ENCODE peak calls at places on chromosomes 7 and 10, in five cellular contexts. One of them, this sample, is unnamed.

GRCh38 chr7:125098377-125098970 is 168.8 kb upstream of the POT1 start:
- DNase-seq in left lung: no peak
- DNase-seq in endothelial cell: no peak
- DNase-seq in neural progenitor cell: no peak
- DNase-seq in right lobe of liver: no peak
- DNase-seq in this sample: no peak

GRCh38 chr7:41779918-41780317 is 77.0 kb upstream of the INHBA start:
- DNase-seq in left lung: no peak
- DNase-seq in endothelial cell: no peak
- DNase-seq in neural progenitor cell: no peak
- DNase-seq in right lobe of liver: no peak
- DNase-seq in this sample: no peak

GRCh38 chr7:2921748-2922147 is 77.6 kb upstream of the GNA12 start:
- DNase-seq in left lung: peak
- DNase-seq in endothelial cell: peak
- DNase-seq in neural progenitor cell: peak
- DNase-seq in right lobe of liver: no peak
- DNase-seq in this sample: peak

GRCh38 chr7:150973571-150974451 is 4.3 kb downstream of the KCNH2 start:
- DNase-seq in left lung: peak
- DNase-seq in endothelial cell: no peak
- DNase-seq in neural progenitor cell: no peak
- DNase-seq in right lobe of liver: no peak
- DNase-seq in this sample: no peak

GRCh38 chr10:131691481-131692090 is 209.2 kb upstream of the PPP2R2D start:
- DNase-seq in left lung: peak
- DNase-seq in endothelial cell: no peak
- DNase-seq in neural progenitor cell: no peak
- DNase-seq in right lobe of liver: no peak
- DNase-seq in this sample: no peak

GRCh38 chr10:10096898-10097297 is 920.8 kb upstream of the CELF2 start:
- DNase-seq in left lung: no peak
- DNase-seq in endothelial cell: no peak
- DNase-seq in neural progenitor cell: no peak
- DNase-seq in right lobe of liver: no peak
- DNase-seq in this sample: no peak

GRCh38 chr7:28002638-28003037 is 178.0 kb downstream of the JAZF1 start:
- DNase-seq in left lung: no peak
- DNase-seq in endothelial cell: no peak
- DNase-seq in neural progenitor cell: no peak
- DNase-seq in right lobe of liver: no peak
- DNase-seq in this sample: no peak

GRCh38 chr7:116522247-116522646 is 2.6 kb upstream of the CAV1 start:
- DNase-seq in left lung: no peak
- DNase-seq in endothelial cell: no peak
- DNase-seq in neural progenitor cell: no peak
- DNase-seq in right lobe of liver: no peak
- DNase-seq in this sample: no peak

GRCh38 chr7:28654111-28654510 is 241.8 kb downstream of the CREB5 start:
- DNase-seq in left lung: no peak
- DNase-seq in endothelial cell: no peak
- DNase-seq in neural progenitor cell: no peak
- DNase-seq in right lobe of liver: no peak
- DNase-seq in this sample: no peak

GRCh38 chr10:127302343-127302742 is 106.0 kb upstream of the INSYN2A start:
- DNase-seq in left lung: no peak
- DNase-seq in endothelial cell: no peak
- DNase-seq in neural progenitor cell: no peak
- DNase-seq in right lobe of liver: no peak
- DNase-seq in this sample: no peak

GRCh38 chr10:127300868-127301321 is 104.5 kb upstream of the INSYN2A start:
- DNase-seq in left lung: no peak
- DNase-seq in endothelial cell: no peak
- DNase-seq in neural progenitor cell: no peak
- DNase-seq in right lobe of liver: no peak
- DNase-seq in this sample: no peak

GRCh38 chr10:127299956-127300689 is 103.7 kb upstream of the INSYN2A start:
- DNase-seq in left lung: no peak
- DNase-seq in endothelial cell: no peak
- DNase-seq in neural progenitor cell: no peak
- DNase-seq in right lobe of liver: no peak
- DNase-seq in this sample: no peak

GRCh38 chr10:127303746-127304145 is 107.4 kb upstream of the INSYN2A start:
- DNase-seq in left lung: no peak
- DNase-seq in endothelial cell: no peak
- DNase-seq in neural progenitor cell: no peak
- DNase-seq in right lobe of liver: no peak
- DNase-seq in this sample: no peak

GRCh38 chr10:127303105-127303504 is 106.7 kb upstream of the INSYN2A start:
- DNase-seq in left lung: no peak
- DNase-seq in endothelial cell: no peak
- DNase-seq in neural progenitor cell: no peak
- DNase-seq in right lobe of liver: no peak
- DNase-seq in this sample: no peak
- TF ChIP-seq CTCF in left lung: no peak
- TF ChIP-seq CTCF in endothelial cell: no peak
- TF ChIP-seq CTCF in neural progenitor cell: no peak
- TF ChIP-seq CTCF in right lobe of liver: no peak
- TF ChIP-seq CTCF in this sample: no peak

GRCh38 chr10:127196227-127196954 is at the start of gene INSYN2A:
- DNase-seq in left lung: no peak
- DNase-seq in endothelial cell: peak
- DNase-seq in neural progenitor cell: peak
- DNase-seq in right lobe of liver: no peak
- DNase-seq in this sample: peak
- TF ChIP-seq CTCF in left lung: no peak
- TF ChIP-seq CTCF in endothelial cell: no peak
- TF ChIP-seq CTCF in neural progenitor cell: peak
- TF ChIP-seq CTCF in right lobe of liver: no peak
- TF ChIP-seq CTCF in this sample: peak

DNA sequence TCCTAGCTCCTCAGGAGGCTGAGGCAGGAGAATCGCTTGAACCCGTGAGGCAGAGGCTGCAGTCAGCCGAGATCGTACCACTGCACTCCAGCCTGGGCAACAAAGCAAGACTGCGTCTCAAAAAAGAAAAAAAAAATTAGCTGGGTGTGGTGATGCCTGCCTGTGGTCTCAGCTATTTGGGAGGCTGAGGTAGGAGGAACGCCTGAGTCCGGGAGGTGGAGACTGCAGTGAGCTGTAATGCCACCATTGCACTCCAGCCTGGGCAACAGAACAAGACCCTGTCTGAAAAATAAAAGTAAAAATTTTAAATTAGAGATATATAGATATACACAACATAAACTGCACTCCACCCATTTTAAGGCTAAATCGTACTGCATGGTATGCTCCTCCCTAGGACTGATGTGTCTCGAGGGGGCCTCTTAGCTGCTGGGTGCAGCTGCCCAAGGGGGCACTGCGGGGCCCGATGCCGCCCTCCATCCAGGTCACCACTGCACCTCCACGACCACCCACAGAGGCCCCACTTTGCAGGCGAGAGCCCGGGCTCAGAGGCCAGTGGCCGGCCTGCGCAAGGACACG is 40.9 kb upstream of the FOXK1 start:
- DNase-seq in left lung: no peak
- DNase-seq in endothelial cell: no peak
- DNase-seq in neural progenitor cell: no peak
- DNase-seq in right lobe of liver: no peak
- DNase-seq in this sample: no peak
- TF ChIP-seq CTCF in left lung: no peak
- TF ChIP-seq CTCF in endothelial cell: no peak
- TF ChIP-seq CTCF in neural progenitor cell: peak
- TF ChIP-seq CTCF in right lobe of liver: no peak
- TF ChIP-seq CTCF in this sample: no peak

GRCh38 chr10:71039551-71039950 is 151.2 kb upstream of the PCBD1 start:
- DNase-seq in left lung: no peak
- DNase-seq in endothelial cell: no peak
- DNase-seq in neural progenitor cell: no peak
- DNase-seq in right lobe of liver: no peak
- DNase-seq in this sample: no peak
- TF ChIP-seq CTCF in left lung: no peak
- TF ChIP-seq CTCF in endothelial cell: no peak
- TF ChIP-seq CTCF in neural progenitor cell: no peak
- TF ChIP-seq CTCF in right lobe of liver: no peak
- TF ChIP-seq CTCF in this sample: no peak

DNA sequence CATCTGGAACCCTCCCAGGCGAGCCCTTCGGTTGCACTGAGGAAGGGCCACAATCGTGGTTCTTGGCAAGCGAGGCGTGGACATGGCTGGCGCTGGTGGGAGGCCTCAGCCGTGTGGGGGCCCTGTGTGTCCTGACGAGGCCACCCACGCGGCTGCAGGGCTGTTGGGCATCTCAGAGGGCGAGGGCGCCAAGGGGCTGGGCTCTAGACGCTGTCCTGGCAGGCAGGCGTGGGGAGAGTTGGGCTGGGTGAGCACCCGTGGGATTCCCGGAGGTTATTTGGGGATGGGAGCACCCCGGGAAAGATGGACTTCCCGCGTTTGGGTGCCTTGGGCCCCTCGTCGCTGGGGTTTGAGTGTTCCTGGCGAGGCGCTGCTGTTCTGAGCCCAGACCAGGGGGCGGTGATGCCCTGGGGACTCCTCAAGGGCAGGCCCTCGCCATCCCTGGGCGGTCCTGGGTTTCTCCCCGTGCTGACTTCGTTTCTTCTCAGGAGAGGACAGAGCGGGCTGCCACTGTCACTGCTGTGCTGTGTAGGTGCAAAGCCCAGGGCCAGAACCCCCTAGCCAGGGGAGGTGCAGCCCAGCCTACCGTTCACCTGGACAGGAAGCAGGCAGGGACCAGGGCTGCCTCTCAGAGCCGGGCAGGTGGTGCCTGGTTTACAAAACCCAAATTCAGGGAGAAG is 87.2 kb downstream of the DNAJB6 start:
- DNase-seq in left lung: peak
- DNase-seq in endothelial cell: no peak
- DNase-seq in neural progenitor cell: no peak
- DNase-seq in right lobe of liver: no peak
- DNase-seq in this sample: no peak
- TF ChIP-seq CTCF in left lung: no peak
- TF ChIP-seq CTCF in endothelial cell: no peak
- TF ChIP-seq CTCF in neural progenitor cell: no peak
- TF ChIP-seq CTCF in right lobe of liver: no peak
- TF ChIP-seq CTCF in this sample: no peak

GRCh38 chr10:31100176-31100575 is 68.5 kb upstream of the ZNF438 start:
- DNase-seq in left lung: no peak
- DNase-seq in endothelial cell: no peak
- DNase-seq in neural progenitor cell: no peak
- DNase-seq in right lobe of liver: no peak
- DNase-seq in this sample: no peak

GRCh38 chr10:31099664-31100063 is 68.0 kb upstream of the ZNF438 start:
- DNase-seq in left lung: no peak
- DNase-seq in endothelial cell: no peak
- DNase-seq in neural progenitor cell: no peak
- DNase-seq in right lobe of liver: no peak
- DNase-seq in this sample: no peak

GRCh38 chr10:31101123-31101522 is 69.5 kb upstream of the ZNF438 start:
- DNase-seq in left lung: no peak
- DNase-seq in endothelial cell: no peak
- DNase-seq in neural progenitor cell: no peak
- DNase-seq in right lobe of liver: no peak
- DNase-seq in this sample: no peak

GRCh38 chr10:31099101-31099500 is 67.4 kb upstream of the ZNF438 start:
- DNase-seq in left lung: no peak
- DNase-seq in endothelial cell: no peak
- DNase-seq in neural progenitor cell: no peak
- DNase-seq in right lobe of liver: no peak
- DNase-seq in this sample: no peak

GRCh38 chr10:31100662-31101061 is 69.0 kb upstream of the ZNF438 start:
- DNase-seq in left lung: no peak
- DNase-seq in endothelial cell: no peak
- DNase-seq in neural progenitor cell: no peak
- DNase-seq in right lobe of liver: no peak
- DNase-seq in this sample: no peak
- TF ChIP-seq CTCF in left lung: no peak
- TF ChIP-seq CTCF in endothelial cell: no peak
- TF ChIP-seq CTCF in neural progenitor cell: no peak
- TF ChIP-seq CTCF in right lobe of liver: no peak
- TF ChIP-seq CTCF in this sample: no peak

This sample was measured in nephron progenitor cell.